ENCODE peak calls at places on chromosomes 1 and 21, in nine cellular contexts. D, Q, Z, P, V, O, F, R and J are unnamed samples.

GRCh38 chr1:202029727-202030126 is 19.3 kb downstream of the ELF3 start:
- DNase-seq in D (no peak), P (no peak), V (no peak), R (no peak), Z (no peak), Q (no peak), O (no peak), F (no peak), J (no peak)

GRCh38 chr1:7586031-7586941 is 184.8 kb upstream of the VAMP3 start:
- DNase-seq in Z (peak; percentile 71), O (no peak), P (no peak), F (no peak), V (no peak), D (peak; percentile 28), R (no peak), Q (peak; percentile 32), J (peak; percentile 37)

GRCh38 chr1:59150537-59151386 is 146.1 kb upstream of the FGGY start:
- DNase-seq in D (no peak), F (peak; percentile 92), R (peak; percentile 79), O (peak; percentile 99), P (peak; percentile 99), V (peak; percentile 47), Q (peak; percentile 67), Z (peak; percentile 64), J (peak; percentile 98)

GRCh38 chr1:83845437-83846071 is 153.4 kb downstream of the TTLL7 start:
- DNase-seq in O (no peak), P (peak; percentile 38), D (no peak), R (no peak), V (no peak), Q (no peak), Z (no peak), F (no peak), J (no peak)

GRCh38 chr1:199868777-199869176 is 158.7 kb upstream of the NR5A2 start:
- DNase-seq in Z (no peak), O (no peak), Q (no peak), V (no peak), F (no peak), D (no peak), P (no peak), R (no peak), J (no peak)

GRCh38 chr1:6975371-6975770 is 190.1 kb downstream of the CAMTA1 start:
- DNase-seq in F (no peak), D (no peak), R (no peak), P (no peak), O (no peak), V (no peak), Z (no peak), Q (no peak), J (no peak)

GRCh38 chr1:54488831-54489626 is 59.0 kb upstream of the ACOT11 start:
- DNase-seq in F (peak; percentile 51), Z (peak; percentile 95), Q (peak; percentile 84), R (peak; percentile 92), D (peak; percentile 85), V (peak; percentile 76), P (peak; percentile 69), O (peak; percentile 10), J (peak; percentile 82)

GRCh38 chr21:41168391-41169257 is 664 bp downstream of the BACE2 start:
- DNase-seq in Z (peak; percentile 80), R (peak; percentile 60), P (peak; percentile 24), D (peak; percentile 55), Q (peak; percentile 48), F (peak; percentile 35), V (peak; percentile 70), O (no peak), J (peak; percentile 66)

GRCh38 chr1:40919475-40920011 is 57.4 kb upstream of the CITED4 start:
- DNase-seq in F (peak; percentile 77), V (peak; percentile 95), Z (no peak), P (no peak), O (no peak), D (no peak), R (no peak), Q (no peak), J (no peak)

DNA sequence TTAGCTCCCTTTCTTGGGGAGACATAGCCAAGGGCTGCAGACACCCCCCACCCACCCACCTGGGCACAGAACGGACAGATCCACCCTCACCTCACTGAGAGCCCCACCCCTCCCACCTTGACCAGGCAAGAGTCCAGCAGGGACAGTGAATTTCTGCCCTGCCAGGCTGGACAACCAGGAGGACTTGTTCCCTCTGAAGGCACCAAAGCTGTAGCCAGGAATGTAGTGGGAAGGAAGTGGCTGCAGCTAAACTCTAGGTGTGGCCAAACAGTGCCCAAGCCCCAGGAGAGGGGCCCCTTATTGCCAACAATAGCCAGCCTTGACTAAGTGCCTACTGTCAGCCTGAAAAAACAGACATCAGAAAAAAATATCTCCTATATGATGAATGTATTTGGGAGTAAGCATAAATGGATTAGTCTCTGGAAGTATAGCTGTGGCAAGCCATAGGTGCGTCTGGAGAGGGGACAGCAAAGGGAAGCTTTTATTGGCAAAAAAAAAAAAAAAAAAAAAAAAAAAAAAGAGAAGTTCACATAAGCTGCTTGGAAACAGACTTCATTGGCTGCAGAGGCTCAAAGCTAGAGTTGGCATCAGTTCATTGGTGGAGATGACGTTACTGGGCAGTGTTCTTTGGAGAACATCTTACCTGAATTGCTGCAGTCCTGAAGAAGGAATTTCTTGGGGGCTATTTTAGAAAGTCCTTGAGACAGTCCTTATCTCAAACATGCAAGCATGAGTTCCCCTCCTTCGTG is 64.1 kb upstream of the TMEM51 start:
- DNase-seq in P (no peak), R (no peak), Q (no peak), V (peak; percentile 23), O (no peak), Z (no peak), F (peak; percentile 77), D (peak; percentile 54), J (no peak)
- H3K4me3 ChIP-seq in P (no peak overlapping the region), R (no peak overlapping the region), Q (no peak overlapping the region), V (no peak overlapping the region), O (no peak overlapping the region), Z (no peak overlapping the region), F (peak overlapping the region; percentile 6), D (peak overlapping the region; percentile 6), J (no peak overlapping the region)

DNA sequence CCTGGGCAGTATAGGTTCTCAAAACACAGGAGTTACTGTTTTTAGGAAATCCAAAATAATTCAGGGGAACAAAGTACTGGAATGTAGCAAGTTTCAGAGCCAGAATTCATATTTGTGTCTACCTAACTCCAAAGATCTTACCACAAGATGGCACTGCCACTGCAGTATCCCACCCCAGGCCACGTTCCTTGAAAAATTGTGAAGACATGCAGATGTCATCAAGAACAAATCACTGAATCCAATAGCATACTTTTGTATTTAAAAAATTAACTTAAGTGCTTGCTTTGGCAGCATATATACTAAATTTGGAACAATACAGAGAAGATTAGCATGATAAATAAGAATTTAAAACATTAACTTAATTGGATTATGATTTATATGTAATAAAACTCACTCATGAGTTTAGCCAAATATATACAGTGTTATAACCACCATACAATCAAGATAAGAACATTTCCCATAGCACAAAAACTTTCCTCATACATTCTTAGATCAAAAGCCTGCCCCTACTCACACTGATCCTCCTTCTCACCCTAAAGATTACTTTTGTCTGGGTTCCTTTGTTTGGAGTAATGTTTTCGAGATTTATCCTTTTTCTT is 209.9 kb downstream of the FAF1 start:
- DNase-seq in Q (no peak), V (no peak), P (peak; percentile 46), R (no peak), F (peak; percentile 36), D (no peak), Z (no peak), O (no peak), J (peak; percentile 49)
- TF ChIP-seq CTCF in Q (peak; percentile 61), V (no peak), P (peak; percentile 53), R (no peak), F (peak; percentile 63), D (peak; percentile 23), Z (peak; percentile 23), O (peak; percentile 62), J (peak; percentile 49)

GRCh38 chr1:1892079-1892762 is 1.3 kb upstream of the GNB1 start:
- DNase-seq in O (no peak), Q (no peak), R (no peak), Z (no peak), P (no peak), F (no peak), D (no peak), V (no peak), J (no peak)
- H3K4me3 ChIP-seq in O (peak overlapping the region; percentile 76), Q (peak overlapping the region; percentile 82), R (peak overlapping the region; percentile 82), Z (peak overlapping the region; percentile 75), P (peak overlapping the region; percentile 65), F (peak overlapping the region; percentile 65), D (peak overlapping the region; percentile 93), V (peak overlapping the region; percentile 84), J (peak overlapping the region; percentile 82)

GRCh38 chr1:189696297-189696696 is 781.4 kb downstream of the BRINP3 start:
- DNase-seq in Q (no peak), V (no peak), D (no peak), Z (peak; percentile 45), R (no peak), F (no peak), P (no peak), O (no peak), J (no peak)

GRCh38 chr1:189697113-189697512 is 780.6 kb downstream of the BRINP3 start:
- DNase-seq in R (no peak), Q (no peak), F (no peak), P (no peak), V (no peak), D (no peak), O (no peak), Z (peak; percentile 68), J (no peak)

GRCh38 chr1:189693140-189693539 is 784.5 kb downstream of the BRINP3 start:
- DNase-seq in P (no peak), Q (no peak), O (no peak), F (no peak), V (no peak), D (no peak), R (no peak), Z (no peak), J (peak; percentile 7)
- TF ChIP-seq CTCF in P (no peak), Q (no peak), O (no peak), F (no peak), V (no peak), D (no peak), R (no peak), Z (no peak), J (peak; percentile 3)

GRCh38 chr1:78497196-78497595 is 6.4 kb downstream of the PTGFR start:
- DNase-seq in Q (no peak), D (no peak), O (no peak), V (no peak), R (no peak), F (no peak), P (peak; percentile 46), Z (no peak), J (no peak)
- H3K4me3 ChIP-seq in Q (no peak overlapping the region), D (no peak overlapping the region), O (no peak overlapping the region), V (no peak overlapping the region), R (peak overlapping the region; percentile 5), F (no peak overlapping the region), P (no peak overlapping the region), Z (no peak overlapping the region), J (no peak overlapping the region)

DNA sequence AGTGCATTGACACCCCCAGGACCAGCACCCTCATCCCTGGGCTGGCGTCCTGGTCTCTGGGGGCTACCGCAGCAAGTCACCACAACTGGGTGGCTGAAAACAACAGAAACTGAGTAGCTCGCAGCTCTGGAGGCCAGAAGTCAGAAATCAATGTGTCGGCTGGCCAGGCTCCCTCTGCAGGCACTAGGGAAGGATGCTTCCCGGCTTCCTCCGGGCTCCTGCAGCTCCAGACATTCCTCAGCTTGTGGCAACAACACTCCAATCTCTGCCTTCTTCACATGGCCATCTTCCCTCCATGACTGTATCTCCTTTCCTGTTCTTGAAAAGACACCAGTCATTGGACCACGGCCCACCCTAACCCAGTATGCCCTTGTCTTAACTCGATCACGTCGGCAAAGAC is 224.2 kb downstream of the NPHP4 start:
- DNase-seq in O (no peak), R (no peak), D (no peak), V (no peak), P (no peak), Q (no peak), Z (no peak), F (no peak), J (no peak)
- TF ChIP-seq CTCF in O (no peak), R (no peak), D (no peak), V (no peak), P (no peak), Q (no peak), Z (no peak), F (no peak), J (no peak)

GRCh38 chr1:9651220-9651564 is 339 bp upstream of the PIK3CD start:
- DNase-seq in V (no peak), D (no peak), R (no peak), O (no peak), P (no peak), Z (no peak), F (no peak), Q (no peak), J (no peak)
- H3K4me3 ChIP-seq in V (peak overlapping the region; percentile 58), D (peak overlapping the region; percentile 64), R (no peak overlapping the region), O (peak overlapping the region; percentile 64), P (peak overlapping the region; percentile 45), Z (peak overlapping the region; percentile 52), F (no peak overlapping the region), Q (peak overlapping the region; percentile 58), J (peak overlapping the region; percentile 35)